ENCODE peak calls at places on chromosomes 3 and 15, in nine cellular contexts. K is pancreas, P is kidney epithelial cell, I is fibroblast of the aortic adventitia, B is SIG-M5, U is EL, H is hippocampal formation, Y is sigmoid colon, L is AG04450. J is an unnamed sample.
A peak's percentile ranks its signal among the peaks of the same experiment; 100 is the strongest.

GRCh38 chr3:38331257-38332022 is 15.1 kb upstream of the XYLB start:
- DNase-seq in K (no peak), P (no peak), I (no peak), B (no peak), U (no peak), H (no peak), Y (no peak), L (no peak), J (no peak)

GRCh38 chr3:141077631-141078030 is 26.5 kb downstream of the SPSB4 start:
- DNase-seq in K (no peak), P (no peak), I (no peak), B (no peak), U (no peak), H (no peak), Y (peak; percentile 61), L (no peak), J (no peak)

GRCh38 chr3:47366833-47367232 is 14.0 kb upstream of the PTPN23 start:
- DNase-seq in K (no peak), P (no peak), I (no peak), B (no peak), U (no peak), H (no peak), Y (no peak), L (no peak), J (no peak)

GRCh38 chr15:74040115-74040850 is 42.1 kb downstream of the GOLGA6A start:
- DNase-seq in K (no peak), P (peak; percentile 31), I (peak; percentile 99), B (no peak), U (peak; percentile 97), H (no peak), Y (peak; percentile 90), L (peak; percentile 73), J (peak; percentile 97)

GRCh38 chr3:75983609-75984290 is 198.4 kb upstream of the ZNF717 start:
- DNase-seq in K (no peak), P (peak; percentile 39), I (no peak), B (no peak), U (peak; percentile 21), H (no peak), Y (no peak), L (no peak), J (no peak)

GRCh38 chr15:63124506-63124905 is 2.8 kb downstream of the LACTB start:
- DNase-seq in K (no peak), P (no peak), I (no peak), B (no peak), U (no peak), H (no peak), Y (no peak), L (no peak), J (no peak)

GRCh38 chr3:132161608-132162007 is 126.8 kb upstream of the CPNE4 start:
- DNase-seq in K (no peak), P (no peak), I (no peak), B (no peak), U (no peak), H (no peak), Y (no peak), L (no peak), J (no peak)

GRCh38 chr15:99495430-99496301 is 70.1 kb upstream of the MEF2A start:
- DNase-seq in K (no peak), P (no peak), I (peak; percentile 25), B (no peak), U (no peak), H (no peak), Y (no peak), L (no peak), J (no peak)

GRCh38 chr3:170290194-170290593 is 67.3 kb upstream of the SKIL start:
- DNase-seq in K (no peak), P (no peak), I (no peak), B (no peak), U (no peak), H (no peak), Y (no peak), L (no peak), J (no peak)

GRCh38 chr3:134852893-134853351 is 57.9 kb downstream of the EPHB1 start:
- DNase-seq in K (no peak), P (no peak), I (no peak), B (peak; percentile 82), U (no peak), H (no peak), Y (no peak), L (no peak), J (no peak)

GRCh38 chr3:10352146-10352911 is 31.4 kb upstream of the SEC13 start:
- DNase-seq in K (no peak), P (peak; percentile 81), I (peak; percentile 75), B (no peak), U (peak; percentile 90), H (no peak), Y (no peak), L (peak; percentile 86), J (peak; percentile 56)

GRCh38 chr3:107065094-107065861 is 312.0 kb upstream of the CCDC54 start:
- DNase-seq in K (no peak), P (no peak), I (peak; percentile 26), B (no peak), U (no peak), H (peak; percentile 26), Y (no peak), L (no peak), J (no peak)

GRCh38 chr15:35393403-35393802 is 152.6 kb downstream of the DPH6 start:
- DNase-seq in K (no peak), P (no peak), I (no peak), B (no peak), U (peak; percentile 60), H (no peak), Y (no peak), L (no peak), J (peak; percentile 44)

GRCh38 chr3:133293397-133294107 is 106.3 kb upstream of the BFSP2 start:
- DNase-seq in K (no peak), P (no peak), I (no peak), B (no peak), U (no peak), H (no peak), Y (no peak), L (no peak), J (no peak)

GRCh38 chr3:154214320-154214719 is 93.1 kb downstream of the ARHGEF26 start:
- DNase-seq in K (no peak), P (no peak), I (peak; percentile 39), B (no peak), U (peak; percentile 18), H (no peak), Y (no peak), L (no peak), J (no peak)

GRCh38 chr15:75019916-75020315 is 3.5 kb upstream of the PPCDC start:
- DNase-seq in K (no peak), P (no peak), I (no peak), B (no peak), U (no peak), H (no peak), Y (no peak), L (no peak), J (no peak)

GRCh38 chr3:183370391-183370790 is 58.0 kb downstream of the MCF2L2 start:
- DNase-seq in K (no peak), P (no peak), I (peak; percentile 48), B (no peak), U (no peak), H (no peak), Y (no peak), L (no peak), J (no peak)

GRCh38 chr3:176737480-176738147 is 459.7 kb downstream of the TBL1XR1 start:
- DNase-seq in K (no peak), P (no peak), I (no peak), B (no peak), U (no peak), H (no peak), Y (no peak), L (no peak), J (no peak)

GRCh38 chr3:143119974-143120715 is 574 bp downstream of the CHST2 start:
- DNase-seq in K (no peak), P (no peak), I (peak; percentile 21), B (no peak), U (peak; percentile 33), H (no peak), Y (no peak), L (no peak), J (no peak)